ENCODE peak calls at places on chromosome 19, in six cellular contexts. G, U, D, X, V and B are unnamed samples.

GRCh38 chr19:53868091-53868891 is 608 bp downstream of the MYADM start:
- DNase-seq in G (peak; percentile 33), U (peak; percentile 76), D (no peak), X (peak; percentile 77), V (no peak), B (no peak)

GRCh38 chr19:54573330-54573872 is at the start of gene LILRA2:
- DNase-seq in G (no peak), U (no peak), D (no peak), X (no peak), V (no peak), B (no peak)

GRCh38 chr19:56177564-56178243 is 1.9 kb downstream of the GALP start:
- DNase-seq in G (no peak), U (no peak), D (no peak), X (no peak), V (no peak), B (no peak)

GRCh38 chr19:33904681-33905080 is 108.0 kb downstream of the KCTD15 start:
- DNase-seq in G (no peak), U (no peak), D (no peak), X (peak; percentile 53), V (no peak), B (no peak)

GRCh38 chr19:2325261-2326046 is 2.9 kb downstream of the LSM7 start:
- DNase-seq in G (no peak), U (no peak), D (no peak), X (no peak), V (no peak), B (no peak)

GRCh38 chr19:12882589-12882988 is 1.3 kb upstream of the DNASE2 start:
- DNase-seq in G (no peak), U (no peak), D (no peak), X (no peak), V (no peak), B (no peak)

GRCh38 chr19:51712461-51713081 is 11.2 kb downstream of the HAS1 start:
- DNase-seq in G (no peak), U (no peak), D (no peak), X (no peak), V (no peak), B (no peak)

GRCh38 chr19:19686580-19686979 is 17.9 kb downstream of the ZNF101 start:
- DNase-seq in G (no peak), U (no peak), D (no peak), X (no peak), V (no peak), B (no peak)

GRCh38 chr19:17842663-17843313 is 5.0 kb downstream of the JAK3 start:
- DNase-seq in G (no peak), U (no peak), D (no peak), X (no peak), V (no peak), B (no peak)

GRCh38 chr19:10577951-10578350 is 9.2 kb downstream of the AP1M2 start:
- DNase-seq in G (no peak), U (no peak), D (no peak), X (no peak), V (no peak), B (no peak)

GRCh38 chr19:18436651-18437478 is 1.1 kb downstream of the ISYNA1 start:
- DNase-seq in G (peak; percentile 85), U (peak; percentile 92), D (peak; percentile 80), X (peak; percentile 90), V (peak; percentile 64), B (peak; percentile 70)

GRCh38 chr19:9128171-9128570 is 1.4 kb upstream of the OR7G3 start:
- DNase-seq in G (no peak), U (peak; percentile 14), D (peak; percentile 60), X (no peak), V (no peak), B (no peak)

GRCh38 chr19:51887522-51888498 is at the start of gene ZNF577:
- DNase-seq in G (peak; percentile 55), U (peak; percentile 88), D (no peak), X (peak; percentile 93), V (no peak), B (peak; percentile 56)

GRCh38 chr19:22622901-22623840 is 11.0 kb upstream of the ZNF492 start:
- DNase-seq in G (no peak), U (no peak), D (no peak), X (peak; percentile 60), V (no peak), B (no peak)

GRCh38 chr19:4866595-4867424 is 657 bp downstream of the PLIN3 start:
- DNase-seq in G (peak; percentile 59), U (peak; percentile 66), D (no peak), X (peak; percentile 75), V (peak; percentile 2), B (no peak)

GRCh38 chr19:2624537-2625091 is 77.9 kb downstream of the GNG7 start:
- DNase-seq in G (no peak), U (no peak), D (no peak), X (peak; percentile 69), V (peak; percentile 63), B (no peak)

GRCh38 chr19:9958451-9958850 is 22.1 kb upstream of the OLFM2 start:
- DNase-seq in G (no peak), U (peak; percentile 62), D (no peak), X (no peak), V (no peak), B (peak; percentile 42)

GRCh38 chr19:33373701-33374405 is at the start of gene CEBPG:
- DNase-seq in G (peak; percentile 66), U (peak; percentile 70), D (no peak), X (peak; percentile 70), V (peak; percentile 77), B (no peak)

GRCh38 chr19:2355168-2356035 is 4.7 kb upstream of the TMPRSS9 start:
- DNase-seq in G (no peak), U (no peak), D (no peak), X (no peak), V (no peak), B (no peak)

GRCh38 chr19:10551698-10552301 is 8.1 kb downstream of the ATG4D start:
- DNase-seq in G (peak; percentile 48), U (peak; percentile 52), D (no peak), X (no peak), V (no peak), B (peak; percentile 16)

GRCh38 chr19:618247-618619 is 15.1 kb downstream of the POLRMT start:
- DNase-seq in G (no peak), U (no peak), D (no peak), X (no peak), V (no peak), B (no peak)

GRCh38 chr19:5803752-5804515 is 933 bp upstream of the NRTN start:
- DNase-seq in G (peak; percentile 93), U (peak; percentile 92), D (peak; percentile 88), X (peak; percentile 89), V (peak; percentile 85), B (peak; percentile 70)

GRCh38 chr19:456547-457110 is 4.2 kb downstream of the SHC2 start:
- DNase-seq in G (no peak), U (no peak), D (no peak), X (peak; percentile 10), V (no peak), B (no peak)

GRCh38 chr19:23509686-23510450 is 114.6 kb upstream of the ZNF91 start:
- DNase-seq in G (no peak), U (no peak), D (no peak), X (no peak), V (no peak), B (no peak)

GRCh38 chr19:40466219-40467006 is at the start of gene SPTBN4:
- DNase-seq in G (peak; percentile 75), U (no peak), D (no peak), X (peak; percentile 45), V (no peak), B (no peak)

GRCh38 chr19:868458-869244 is 9.2 kb downstream of the CFD start:
- DNase-seq in G (no peak), U (no peak), D (no peak), X (no peak), V (no peak), B (no peak)

GRCh38 chr19:29503140-29503758 is 22.5 kb upstream of the VSTM2B start:
- DNase-seq in G (no peak), U (no peak), D (no peak), X (no peak), V (no peak), B (no peak)

GRCh38 chr19:33199441-33200265 is 5.5 kb downstream of the LRP3 start:
- DNase-seq in G (no peak), U (no peak), D (no peak), X (no peak), V (no peak), B (no peak)

GRCh38 chr19:1942078-1942933 is 1.3 kb downstream of the CSNK1G2 start:
- DNase-seq in G (peak; percentile 63), U (peak; percentile 90), D (no peak), X (peak; percentile 72), V (peak; percentile 11), B (peak; percentile 17)

GRCh38 chr19:2613507-2614295 is 88.8 kb downstream of the GNG7 start:
- DNase-seq in G (peak; percentile 67), U (peak; percentile 45), D (no peak), X (peak; percentile 46), V (no peak), B (no peak)

GRCh38 chr19:43486412-43486811 is 18.1 kb downstream of the PHLDB3 start:
- DNase-seq in G (no peak), U (no peak), D (no peak), X (no peak), V (no peak), B (no peak)

GRCh38 chr19:40565910-40566495 is 10.7 kb upstream of the SHKBP1 start:
- DNase-seq in G (no peak), U (no peak), D (no peak), X (no peak), V (no peak), B (no peak)

GRCh38 chr19:34364830-34365462 is at the start of gene GPI:
- DNase-seq in G (peak; percentile 74), U (peak; percentile 36), D (no peak), X (peak; percentile 70), V (peak; percentile 96), B (no peak)